ENCODE peak calls at places on chromosome X, in eight cellular contexts. E is posterior vena cava, U is B cell, H is NCI-H524, W is kidney glomerular epithelial cell, D is HEK293T, Z is substantia nigra, S is activated T-cell treated with anti-CD3 and anti-CD28 coated beads for 1 hour. G is an unnamed sample.

GRCh38 chrX:650801-651200 is 20.2 kb downstream of the SHOX start:
- DNase-seq in E (no peak), U (no peak), H (no peak), W (no peak), D (no peak), Z (no peak), S (no peak), G (no peak)

GRCh38 chrX:34877451-34877850 is 65.1 kb upstream of the FAM47B start:
- DNase-seq in E (no peak), U (no peak), H (no peak), W (no peak), D (no peak), Z (no peak), S (no peak), G (no peak)

GRCh38 chrX:41097326-41097725 is 12.1 kb downstream of the USP9X start:
- DNase-seq in E (no peak), U (no peak), H (no peak), W (no peak), D (no peak), Z (no peak), S (no peak), G (no peak)

GRCh38 chrX:25158635-25159034 is 142.9 kb upstream of the ARX start:
- DNase-seq in E (no peak), U (no peak), H (no peak), W (peak), D (no peak), Z (no peak), S (no peak), G (no peak)

GRCh38 chrX:153063315-153063714 is 7.0 kb downstream of the PNMA3 start:
- DNase-seq in E (no peak), U (no peak), H (no peak), W (no peak), D (no peak), Z (no peak), S (no peak), G (no peak)

GRCh38 chrX:103817502-103817901 is 14.6 kb downstream of the RAB9B start:
- DNase-seq in E (no peak), U (peak), H (peak), W (peak), D (peak), Z (no peak), S (no peak), G (no peak)

GRCh38 chrX:11239230-11239629 is 54.0 kb upstream of the AMELX start:
- DNase-seq in E (no peak), U (no peak), H (no peak), W (no peak), D (no peak), Z (no peak), S (no peak), G (no peak)

GRCh38 chrX:71292669-71293379 is 8.7 kb upstream of the ITGB1BP2 start:
- DNase-seq in E (no peak), U (no peak), H (no peak), W (no peak), D (no peak), Z (no peak), S (no peak), G (no peak)

GRCh38 chrX:11196476-11196875 is 85.3 kb downstream of the HCCS start:
- DNase-seq in E (no peak), U (no peak), H (no peak), W (no peak), D (no peak), Z (no peak), S (no peak), G (no peak)

GRCh38 chrX:3046253-3046909 is 5.1 kb downstream of the ARSF start:
- DNase-seq in E (no peak), U (no peak), H (no peak), W (no peak), D (no peak), Z (no peak), S (no peak), G (no peak)